ENCODE peak calls at places on chromosomes 3 and 15, in six cellular contexts. One of them, this sample, is unnamed.

GRCh38 chr3:18425641-18426403 is 683 bp upstream of the SATB1 start:
- DNase-seq in HAP-1: peak
- DNase-seq in activated T-cell treated with anti-CD3 and anti-CD28 coated beads for 1 hour: peak
- DNase-seq in thoracic aorta: no peak
- DNase-seq in kidney tubule cell: peak
- DNase-seq in AG20443: no peak
- DNase-seq in this sample: no peak

GRCh38 chr15:71306538-71306937 is 191.3 kb downstream of the THSD4 start:
- DNase-seq in HAP-1: no peak
- DNase-seq in activated T-cell treated with anti-CD3 and anti-CD28 coated beads for 1 hour: no peak
- DNase-seq in thoracic aorta: no peak
- DNase-seq in kidney tubule cell: no peak
- DNase-seq in AG20443: no peak
- DNase-seq in this sample: no peak

GRCh38 chr15:52021128-52021671 is 2.2 kb downstream of the MAPK6 start:
- DNase-seq in HAP-1: peak
- DNase-seq in activated T-cell treated with anti-CD3 and anti-CD28 coated beads for 1 hour: peak
- DNase-seq in thoracic aorta: peak
- DNase-seq in kidney tubule cell: peak
- DNase-seq in AG20443: peak
- DNase-seq in this sample: peak

GRCh38 chr3:107143206-107143605 is 234.0 kb upstream of the CCDC54 start:
- DNase-seq in HAP-1: no peak
- DNase-seq in activated T-cell treated with anti-CD3 and anti-CD28 coated beads for 1 hour: no peak
- DNase-seq in thoracic aorta: no peak
- DNase-seq in kidney tubule cell: no peak
- DNase-seq in AG20443: no peak
- DNase-seq in this sample: no peak

GRCh38 chr15:57922780-57923179 is 142.7 kb downstream of the ALDH1A2 start:
- DNase-seq in HAP-1: no peak
- DNase-seq in activated T-cell treated with anti-CD3 and anti-CD28 coated beads for 1 hour: no peak
- DNase-seq in thoracic aorta: no peak
- DNase-seq in kidney tubule cell: peak
- DNase-seq in AG20443: no peak
- DNase-seq in this sample: no peak

GRCh38 chr3:195825857-195826804 is 14.4 kb upstream of the MUC4 start:
- DNase-seq in HAP-1: no peak
- DNase-seq in activated T-cell treated with anti-CD3 and anti-CD28 coated beads for 1 hour: no peak
- DNase-seq in thoracic aorta: no peak
- DNase-seq in kidney tubule cell: no peak
- DNase-seq in AG20443: no peak
- DNase-seq in this sample: no peak

GRCh38 chr3:195365371-195365770 is 77.4 kb downstream of the ACAP2 start:
- DNase-seq in HAP-1: no peak
- DNase-seq in activated T-cell treated with anti-CD3 and anti-CD28 coated beads for 1 hour: no peak
- DNase-seq in thoracic aorta: no peak
- DNase-seq in kidney tubule cell: no peak
- DNase-seq in AG20443: no peak
- DNase-seq in this sample: no peak

GRCh38 chr15:76333309-76333708 is 3.3 kb upstream of the ISL2 start:
- DNase-seq in HAP-1: no peak
- DNase-seq in activated T-cell treated with anti-CD3 and anti-CD28 coated beads for 1 hour: no peak
- DNase-seq in thoracic aorta: no peak
- DNase-seq in kidney tubule cell: no peak
- DNase-seq in AG20443: no peak
- DNase-seq in this sample: no peak

GRCh38 chr3:15384510-15385237 is 42.7 kb downstream of the METTL6 start:
- DNase-seq in HAP-1: no peak
- DNase-seq in activated T-cell treated with anti-CD3 and anti-CD28 coated beads for 1 hour: no peak
- DNase-seq in thoracic aorta: no peak
- DNase-seq in kidney tubule cell: no peak
- DNase-seq in AG20443: peak
- DNase-seq in this sample: no peak

GRCh38 chr15:62035256-62035908 is 24.9 kb downstream of the VPS13C start:
- DNase-seq in HAP-1: no peak
- DNase-seq in activated T-cell treated with anti-CD3 and anti-CD28 coated beads for 1 hour: no peak
- DNase-seq in thoracic aorta: no peak
- DNase-seq in kidney tubule cell: peak
- DNase-seq in AG20443: peak
- DNase-seq in this sample: no peak

GRCh38 chr3:172321035-172321434 is 127.2 kb downstream of the GHSR start:
- DNase-seq in HAP-1: no peak
- DNase-seq in activated T-cell treated with anti-CD3 and anti-CD28 coated beads for 1 hour: no peak
- DNase-seq in thoracic aorta: no peak
- DNase-seq in kidney tubule cell: peak
- DNase-seq in AG20443: no peak
- DNase-seq in this sample: no peak

GRCh38 chr3:177516130-177517011 is 319.1 kb upstream of the TBL1XR1 start:
- DNase-seq in HAP-1: no peak
- DNase-seq in activated T-cell treated with anti-CD3 and anti-CD28 coated beads for 1 hour: no peak
- DNase-seq in thoracic aorta: no peak
- DNase-seq in kidney tubule cell: peak
- DNase-seq in AG20443: peak
- DNase-seq in this sample: peak

GRCh38 chr3:110881069-110881468 is 190.5 kb upstream of the NECTIN3 start:
- DNase-seq in HAP-1: peak
- DNase-seq in activated T-cell treated with anti-CD3 and anti-CD28 coated beads for 1 hour: no peak
- DNase-seq in thoracic aorta: no peak
- DNase-seq in kidney tubule cell: peak
- DNase-seq in AG20443: peak
- DNase-seq in this sample: no peak

GRCh38 chr3:167728176-167728575 is 6.5 kb downstream of the PDCD10 start:
- DNase-seq in HAP-1: no peak
- DNase-seq in activated T-cell treated with anti-CD3 and anti-CD28 coated beads for 1 hour: no peak
- DNase-seq in thoracic aorta: no peak
- DNase-seq in kidney tubule cell: peak
- DNase-seq in AG20443: peak
- DNase-seq in this sample: peak

GRCh38 chr15:66145242-66146182 is 108.0 kb downstream of the MEGF11 start:
- DNase-seq in HAP-1: no peak
- DNase-seq in activated T-cell treated with anti-CD3 and anti-CD28 coated beads for 1 hour: no peak
- DNase-seq in thoracic aorta: no peak
- DNase-seq in kidney tubule cell: peak
- DNase-seq in AG20443: no peak
- DNase-seq in this sample: no peak

GRCh38 chr3:187368765-187369450 is 723 bp downstream of the RTP4 start:
- DNase-seq in HAP-1: no peak
- DNase-seq in activated T-cell treated with anti-CD3 and anti-CD28 coated beads for 1 hour: no peak
- DNase-seq in thoracic aorta: no peak
- DNase-seq in kidney tubule cell: peak
- DNase-seq in AG20443: peak
- DNase-seq in this sample: no peak

GRCh38 chr3:58025406-58025805 is 17.2 kb downstream of the FLNB start:
- DNase-seq in HAP-1: no peak
- DNase-seq in activated T-cell treated with anti-CD3 and anti-CD28 coated beads for 1 hour: no peak
- DNase-seq in thoracic aorta: no peak
- DNase-seq in kidney tubule cell: no peak
- DNase-seq in AG20443: no peak
- DNase-seq in this sample: no peak

GRCh38 chr3:182964179-182964578 is 16.2 kb downstream of the DCUN1D1 start:
- DNase-seq in HAP-1: no peak
- DNase-seq in activated T-cell treated with anti-CD3 and anti-CD28 coated beads for 1 hour: no peak
- DNase-seq in thoracic aorta: no peak
- DNase-seq in kidney tubule cell: no peak
- DNase-seq in AG20443: no peak
- DNase-seq in this sample: no peak

GRCh38 chr3:133944181-133944580 is 48.5 kb upstream of the RAB6B start:
- DNase-seq in HAP-1: no peak
- DNase-seq in activated T-cell treated with anti-CD3 and anti-CD28 coated beads for 1 hour: no peak
- DNase-seq in thoracic aorta: no peak
- DNase-seq in kidney tubule cell: peak
- DNase-seq in AG20443: peak
- DNase-seq in this sample: no peak

GRCh38 chr3:57283366-57283765 is 9.1 kb downstream of the ASB14 start:
- DNase-seq in HAP-1: no peak
- DNase-seq in activated T-cell treated with anti-CD3 and anti-CD28 coated beads for 1 hour: no peak
- DNase-seq in thoracic aorta: no peak
- DNase-seq in kidney tubule cell: no peak
- DNase-seq in AG20443: no peak
- DNase-seq in this sample: no peak

GRCh38 chr3:23760871-23761373 is 44.8 kb upstream of the UBE2E1 start:
- DNase-seq in HAP-1: no peak
- DNase-seq in activated T-cell treated with anti-CD3 and anti-CD28 coated beads for 1 hour: no peak
- DNase-seq in thoracic aorta: no peak
- DNase-seq in kidney tubule cell: no peak
- DNase-seq in AG20443: no peak
- DNase-seq in this sample: no peak

This sample was measured in non-pigmented ciliary epithelial cell.